ENCODE peak calls at places on chromosomes 5 and 9, in nine cellular contexts. S is CD8-positive, alpha-beta T cell; Y is WERI-Rb-1; C is astrocyte of the spinal cord; T is NB4; F is Peyer's patch; R is psoas muscle; B is lower lobe of right lung; W is AG04450. I is an unnamed sample.

GRCh38 chr9:125359011-125359410 is 97.4 kb downstream of the GAPVD1 start:
- DNase-seq in R (no peak), B (no peak), F (no peak), T (no peak), C (no peak), Y (peak), W (no peak), S (no peak), I (no peak)

GRCh38 chr5:37771731-37772130 is 68.1 kb downstream of the GDNF start:
- DNase-seq in C (peak), T (no peak), R (no peak), F (no peak), Y (no peak), W (peak), B (no peak), S (no peak), I (no peak)

GRCh38 chr5:57653636-57654290 is 171.2 kb upstream of the ACTBL2 start:
- DNase-seq in T (no peak), C (no peak), F (no peak), B (no peak), Y (no peak), S (no peak), R (no peak), W (no peak), I (no peak)

GRCh38 chr5:59317772-59318205 is 575.7 kb downstream of the PDE4D start:
- DNase-seq in C (no peak), W (no peak), R (no peak), T (no peak), F (no peak), S (no peak), Y (no peak), B (no peak), I (no peak)

GRCh38 chr5:80238778-80239679 is 16.8 kb downstream of the SERINC5 start:
- DNase-seq in F (no peak), W (no peak), Y (no peak), S (peak), B (no peak), C (peak), T (no peak), R (peak), I (no peak)

GRCh38 chr9:99296375-99296951 is 74.4 kb downstream of the SEC61B start:
- DNase-seq in Y (peak), C (no peak), S (peak), W (no peak), T (no peak), F (no peak), R (peak), B (no peak), I (no peak)

GRCh38 chr9:13948037-13948436 is 365.9 kb downstream of the NFIB start:
- DNase-seq in F (no peak), S (no peak), B (no peak), R (no peak), T (no peak), W (no peak), Y (no peak), C (peak), I (no peak)

GRCh38 chr5:32170303-32171170 is 3.6 kb downstream of the GOLPH3 start:
- DNase-seq in B (no peak), F (no peak), C (peak), Y (no peak), R (no peak), S (no peak), W (peak), T (no peak), I (no peak)

GRCh38 chr9:12972608-12973589 is 198.1 kb downstream of the LURAP1L start:
- DNase-seq in F (no peak), B (no peak), T (no peak), W (no peak), C (peak), R (no peak), S (no peak), Y (no peak), I (no peak)

GRCh38 chr9:34443976-34444375 is 14.4 kb downstream of the FAM219A start:
- DNase-seq in W (no peak), Y (no peak), R (no peak), T (peak), F (no peak), S (no peak), C (no peak), B (no peak), I (no peak)

GRCh38 chr5:15596936-15597335 is 97.0 kb downstream of the FBXL7 start:
- DNase-seq in Y (no peak), F (no peak), S (no peak), W (no peak), T (no peak), C (no peak), B (no peak), R (no peak), I (no peak)

GRCh38 chr5:83715316-83716060 is 5.2 kb downstream of the HAPLN1 start:
- DNase-seq in Y (no peak), F (no peak), R (no peak), S (no peak), C (no peak), W (no peak), B (no peak), T (no peak), I (no peak)

GRCh38 chr5:16970260-16970659 is 34.2 kb upstream of the MYO10 start:
- DNase-seq in Y (no peak), C (no peak), S (no peak), W (no peak), R (no peak), F (no peak), T (no peak), B (no peak), I (no peak)

GRCh38 chr5:178291969-178292825 is 59.6 kb upstream of the PHYKPL start:
- DNase-seq in F (peak), W (no peak), S (no peak), C (no peak), Y (no peak), T (no peak), B (peak), R (peak), I (no peak)

GRCh38 chr9:114031948-114032688 is 46.0 kb downstream of the AMBP start:
- DNase-seq in Y (no peak), T (no peak), B (no peak), R (no peak), C (no peak), F (peak), W (no peak), S (no peak), I (no peak)

GRCh38 chr9:123871781-123872180 is 58.1 kb downstream of the DENND1A start:
- DNase-seq in S (no peak), C (no peak), R (no peak), Y (no peak), B (no peak), F (no peak), W (no peak), T (no peak), I (no peak)

GRCh38 chr9:71001780-71002386 is 119.5 kb downstream of the TRPM3 start:
- DNase-seq in W (no peak), S (no peak), F (no peak), C (peak), B (no peak), T (peak), R (no peak), Y (peak), I (no peak)

GRCh38 chr9:128987800-128988199 is 40.3 kb downstream of the NUP188 start:
- DNase-seq in F (no peak), T (no peak), C (peak), S (no peak), R (peak), W (peak), Y (no peak), B (no peak), I (no peak)

GRCh38 chr5:107040907-107041306 is 629.8 kb downstream of the EFNA5 start:
- DNase-seq in B (no peak), T (no peak), Y (no peak), C (no peak), W (no peak), F (no peak), S (no peak), R (no peak), I (no peak)

GRCh38 chr5:141567513-141568117 is 51.2 kb downstream of the DIAPH1 start:
- DNase-seq in T (peak), C (no peak), S (no peak), R (no peak), Y (no peak), B (no peak), F (no peak), W (no peak), I (no peak)

GRCh38 chr5:9932770-9933169 is 302.6 kb upstream of the TAS2R1 start:
- DNase-seq in T (peak), B (no peak), Y (peak), S (no peak), R (no peak), C (peak), F (no peak), W (peak), I (no peak)

GRCh38 chr9:104861406-104861805 is 66.5 kb downstream of the ABCA1 start:
- DNase-seq in F (no peak), Y (no peak), B (no peak), R (no peak), C (no peak), W (no peak), S (no peak), T (peak), I (no peak)

GRCh38 chr5:115419794-115420585 is 123.5 kb upstream of the CCDC112 start:
- DNase-seq in T (peak), F (no peak), Y (no peak), R (no peak), B (no peak), S (no peak), C (peak), W (peak), I (no peak)

GRCh38 chr5:149550608-149551226 is 522 bp downstream of the CSNK1A1 start:
- DNase-seq in T (no peak), F (no peak), C (no peak), S (peak), R (no peak), Y (no peak), B (no peak), W (no peak), I (no peak)

GRCh38 chr5:2370626-2371418 is 380.7 kb downstream of the IRX2 start:
- DNase-seq in R (no peak), W (no peak), B (no peak), Y (no peak), S (no peak), T (no peak), F (no peak), C (no peak), I (no peak)

GRCh38 chr5:81579525-81579924 is 171.4 kb downstream of the SSBP2 start:
- DNase-seq in W (no peak), T (peak), R (no peak), F (no peak), S (no peak), Y (no peak), C (no peak), B (no peak), I (no peak)

GRCh38 chr9:121757286-121757595 is 105.8 kb downstream of the DAB2IP start:
- DNase-seq in T (no peak), Y (no peak), W (no peak), F (no peak), B (no peak), R (no peak), S (no peak), C (no peak), I (no peak)

GRCh38 chr5:178416919-178417318 is 173.3 kb downstream of the COL23A1 start:
- DNase-seq in Y (no peak), S (no peak), C (no peak), T (no peak), R (no peak), W (no peak), F (no peak), B (no peak), I (no peak)

GRCh38 chr5:454936-455335 is 12.0 kb downstream of the EXOC3 start:
- DNase-seq in C (no peak), F (peak), S (no peak), R (peak), W (no peak), T (no peak), B (no peak), Y (peak), I (no peak)

GRCh38 chr5:130138406-130139060 is 234.3 kb downstream of the CHSY3 start:
- DNase-seq in B (no peak), C (peak), Y (no peak), S (no peak), T (no peak), R (no peak), F (no peak), W (no peak), I (no peak)

GRCh38 chr5:80957031-80957761 is 3.0 kb upstream of the RASGRF2 start:
- DNase-seq in W (no peak), B (no peak), S (no peak), Y (no peak), F (no peak), T (no peak), C (peak), R (no peak), I (no peak)

GRCh38 chr9:133273819-133274218 is 1.2 kb downstream of the ABO start:
- DNase-seq in Y (no peak), R (no peak), F (no peak), W (no peak), T (no peak), S (no peak), C (no peak), B (no peak), I (no peak)

GRCh38 chr9:133274236-133275104 is 531 bp downstream of the ABO start:
- DNase-seq in Y (no peak), B (no peak), T (no peak), C (no peak), R (no peak), S (no peak), W (no peak), F (peak), I (no peak)

GRCh38 chr9:133276001-133276884 is 1.2 kb upstream of the ABO start:
- DNase-seq in W (no peak), B (no peak), C (no peak), S (no peak), R (no peak), Y (no peak), T (no peak), F (no peak), I (no peak)

GRCh38 chr9:133276923-133277322 is 1.9 kb upstream of the ABO start:
- DNase-seq in R (no peak), S (no peak), W (no peak), T (no peak), C (no peak), F (no peak), Y (no peak), B (no peak), I (no peak)

GRCh38 chr9:133275105-133276000 is at the start of gene ABO:
- DNase-seq in W (no peak), Y (peak), F (peak), T (no peak), B (no peak), R (no peak), C (no peak), S (no peak), I (no peak)
- H3K4me3 ChIP-seq in W (no peak), Y (peak), F (peak), T (no peak), B (peak), R (peak), C (no peak), S (no peak), I (no peak)

GRCh38 chr9:108282872-108283271 is 572.9 kb downstream of the ACTL7B start:
- DNase-seq in R (no peak), B (no peak), F (no peak), W (no peak), C (peak), S (no peak), Y (no peak), T (peak), I (no peak)
- TF ChIP-seq CTCF in R (peak), B (peak), F (peak), W (peak), C (peak), S (no peak), Y (peak), T (peak), I (peak)

GRCh38 chr5:167658890-167659289 is 632.6 kb upstream of the WWC1 start:
- DNase-seq in F (no peak), T (no peak), W (no peak), B (no peak), S (no peak), Y (no peak), C (no peak), R (no peak), I (no peak)
- H3K4me3 ChIP-seq in F (no peak), T (no peak), W (no peak), B (no peak), S (no peak), Y (no peak), C (no peak), R (no peak), I (no peak)

GRCh38 chr9:4764033-4764432 is 23.0 kb upstream of the AK3 start:
- DNase-seq in T (no peak), S (no peak), B (no peak), R (no peak), Y (no peak), W (no peak), F (no peak), C (no peak), I (no peak)

GRCh38 chr9:4760122-4760521 is 19.1 kb upstream of the AK3 start:
- DNase-seq in S (no peak), C (no peak), R (no peak), B (no peak), Y (no peak), T (peak), W (no peak), F (no peak), I (no peak)

GRCh38 chr9:4768681-4769080 is 24.1 kb upstream of the RCL1 start:
- DNase-seq in C (no peak), F (no peak), B (no peak), S (no peak), T (no peak), Y (no peak), R (no peak), W (no peak), I (no peak)

GRCh38 chr9:4762108-4762888 is 21.3 kb upstream of the AK3 start:
- DNase-seq in Y (peak), W (peak), B (peak), C (peak), S (peak), T (peak), F (peak), R (peak), I (peak)

DNA sequence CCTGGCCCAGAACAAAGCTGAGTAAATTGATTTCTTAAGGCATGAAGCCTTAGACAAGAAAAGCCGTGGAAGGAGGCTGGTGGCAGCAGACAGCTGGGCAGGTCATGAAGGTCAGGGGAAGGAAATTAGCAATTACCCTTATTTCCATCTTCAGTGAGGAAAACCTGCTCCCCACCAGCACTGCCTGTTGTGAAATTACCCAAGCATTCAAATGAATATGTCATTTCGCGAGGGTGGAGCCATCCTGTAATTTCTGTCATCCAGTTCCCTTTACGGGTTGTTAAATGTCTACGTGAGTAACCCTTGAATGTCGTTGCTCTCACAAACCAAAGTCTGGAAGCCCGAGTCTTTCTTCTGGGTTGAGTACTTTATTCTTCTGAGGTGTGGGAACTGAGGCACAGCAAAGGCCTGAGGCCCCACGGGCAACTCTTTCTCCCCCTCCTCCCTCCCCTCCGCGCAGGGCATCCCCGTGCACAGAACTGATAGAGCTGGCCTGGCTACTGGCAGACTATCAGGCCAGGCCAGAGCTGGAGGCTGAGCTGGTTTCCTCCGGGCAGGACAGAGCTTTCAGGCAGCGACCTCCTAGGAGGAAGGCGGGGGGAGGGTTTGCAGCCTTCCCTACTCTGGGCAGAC is 22.0 kb upstream of the AK3 start:
- DNase-seq in C (peak), S (no peak), T (peak), W (no peak), F (peak), B (no peak), Y (no peak), R (no peak), I (no peak)
- TF ChIP-seq CTCF in C (no peak), S (no peak), T (no peak), W (no peak), F (no peak), B (no peak), Y (no peak), R (no peak), I (no peak)

DNA sequence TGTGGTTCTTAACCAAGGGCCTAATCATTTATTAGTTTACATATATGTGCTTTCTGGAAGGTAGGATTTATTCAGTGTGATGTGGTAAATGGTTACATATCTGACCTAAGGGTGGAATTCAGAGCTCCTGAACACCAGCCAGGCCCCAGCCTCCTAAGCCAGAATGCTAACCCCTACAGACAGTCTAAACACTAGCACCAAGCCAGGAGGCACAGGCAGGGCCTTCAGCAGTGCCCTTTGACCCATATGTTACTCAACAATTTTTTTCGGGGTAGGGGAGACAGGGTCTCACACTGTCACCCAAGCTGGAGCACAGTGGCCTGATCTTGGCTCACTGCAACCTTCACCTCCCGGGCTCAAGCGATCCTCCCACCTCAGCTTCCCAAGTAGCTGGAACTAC is 40.3 kb downstream of the PRKACG start:
- DNase-seq in C (no peak), S (no peak), Y (no peak), W (no peak), R (no peak), B (no peak), T (no peak), F (no peak), I (no peak)
- H3K4me3 ChIP-seq in C (no peak), S (no peak), Y (no peak), W (no peak), R (no peak), B (peak), T (no peak), F (no peak), I (no peak)

GRCh38 chr9:93684806-93685553 is 108.6 kb downstream of the PHF2 start:
- DNase-seq in W (no peak), S (no peak), Y (peak), B (no peak), T (peak), F (peak), C (no peak), R (no peak), I (no peak)
- TF ChIP-seq CTCF in W (peak), S (no peak), Y (peak), B (no peak), T (peak), F (no peak), C (peak), R (no peak), I (peak)

GRCh38 chr5:135031813-135032612 is 2.0 kb downstream of the PITX1 start:
- DNase-seq in B (peak), Y (no peak), T (no peak), W (no peak), R (no peak), F (no peak), C (peak), S (no peak), I (no peak)
- H3K4me3 ChIP-seq in B (no peak), Y (peak), T (peak), W (peak), R (peak), F (no peak), C (no peak), S (no peak), I (no peak)

DNA sequence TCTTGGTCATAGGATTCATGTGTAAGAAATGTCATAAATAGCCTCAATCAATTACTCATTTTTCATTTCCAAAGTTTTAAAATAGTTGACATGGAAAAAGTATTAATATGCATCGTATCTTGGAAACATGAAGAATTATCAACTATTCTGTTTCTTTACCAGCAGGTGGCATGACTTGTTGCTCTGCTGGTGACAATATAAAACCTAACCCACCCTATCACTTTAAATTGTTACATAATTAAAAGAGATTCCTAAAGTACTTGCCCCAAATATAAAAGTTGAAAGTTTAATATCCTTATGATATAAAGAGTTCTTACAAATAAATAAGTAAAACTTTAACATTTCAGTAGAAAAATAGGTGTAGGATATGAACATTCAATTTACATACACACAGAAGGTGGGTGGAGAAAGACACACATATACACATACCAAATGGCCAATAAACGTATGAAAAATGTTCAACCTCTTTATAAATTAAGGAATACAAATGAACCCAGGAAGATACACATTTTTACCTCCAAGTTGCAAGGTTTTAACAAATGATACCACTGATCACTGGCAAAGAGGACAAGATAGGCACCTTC is 30.6 kb downstream of the MAP1B start:
- DNase-seq in B (no peak), T (peak), R (no peak), W (no peak), C (no peak), Y (no peak), F (no peak), S (no peak), I (no peak)
- TF ChIP-seq CTCF in B (peak), T (peak), R (peak), W (peak), C (peak), Y (no peak), F (peak), S (peak), I (peak)

I was measured in GM12864.